ENCODE peak calls at places on chromosomes 13 and 19, in six cellular contexts. G, H, Y, Q, L and S are unnamed samples.

GRCh38 chr19:21835429-21835809 is 563 bp downstream of the ZNF43 start:
- DNase-seq in G (no peak), H (no peak), Y (no peak), Q (no peak), L (no peak), S (no peak)

GRCh38 chr13:36374063-36374462 is 27.9 kb upstream of the SPART start:
- DNase-seq in G (no peak), H (no peak), Y (no peak), Q (no peak), L (no peak), S (no peak)

GRCh38 chr19:1181606-1182005 is 7.5 kb upstream of the SBNO2 start:
- DNase-seq in G (no peak), H (no peak), Y (no peak), Q (no peak), L (no peak), S (no peak)

GRCh38 chr19:10648360-10648759 is 5.8 kb upstream of the ILF3 start:
- DNase-seq in G (no peak), H (no peak), Y (no peak), Q (no peak), L (no peak), S (no peak)

GRCh38 chr19:33062902-33063301 is 1.8 kb downstream of the RHPN2 start:
- DNase-seq in G (no peak), H (no peak), Y (no peak), Q (no peak), L (no peak), S (no peak)

GRCh38 chr19:12156254-12157058 is at the start of gene ZNF625:
- DNase-seq in G (peak), H (peak), Y (no peak), Q (peak), L (no peak), S (peak)

GRCh38 chr19:13557756-13558398 is 51.6 kb upstream of the CACNA1A start:
- DNase-seq in G (no peak), H (peak), Y (no peak), Q (no peak), L (no peak), S (no peak)

GRCh38 chr19:18300930-18301717 is 19.7 kb upstream of the JUND start:
- DNase-seq in G (no peak), H (no peak), Y (no peak), Q (no peak), L (no peak), S (no peak)

GRCh38 chr19:1651548-1652394 is 644 bp downstream of the TCF3 start:
- DNase-seq in G (peak), H (no peak), Y (peak), Q (no peak), L (peak), S (peak)

GRCh38 chr19:2582984-2583956 is 107.3 kb downstream of the GADD45B start:
- DNase-seq in G (no peak), H (no peak), Y (no peak), Q (no peak), L (no peak), S (no peak)

GRCh38 chr13:48302920-48303330 is 626 bp upstream of the RB1 start:
- DNase-seq in G (no peak), H (no peak), Y (no peak), Q (no peak), L (no peak), S (no peak)

GRCh38 chr19:56671613-56671994 is at the start of gene ZNF835:
- DNase-seq in G (peak), H (no peak), Y (peak), Q (peak), L (peak), S (peak)